ENCODE peak calls at places on chromosomes 3 and 15, in seven cellular contexts. Y is breast epithelium, Z is stomach, A is Panc1, O is HepG2, K is spleen, L is GM23338. R is an unnamed sample. For H3K4me1, the result is how much of the 10 kb centered on the place peaks cover.

GRCh38 chr3:184663756-184664155 is 48.1 kb downstream of the MAGEF1 start:
- DNase-seq in A (no peak), L (no peak), K (no peak), Y (no peak), Z (no peak), O (no peak), R (no peak)

GRCh38 chr3:149371001-149371722 is 6.3 kb downstream of the TM4SF1 start:
- DNase-seq in Z (no peak), K (no peak), Y (no peak), L (peak), O (peak), A (peak), R (no peak)

GRCh38 chr15:60179786-60180391 is 175.8 kb downstream of the FOXB1 start:
- DNase-seq in K (no peak), Y (no peak), Z (no peak), O (peak), A (peak), L (peak), R (no peak)

GRCh38 chr15:65920121-65920520 is 50.8 kb downstream of the RAB11A start:
- DNase-seq in A (no peak), L (no peak), O (no peak), Y (no peak), K (no peak), Z (peak), R (no peak)

GRCh38 chr15:82137261-82137660 is 91.4 kb upstream of the MEX3B start:
- DNase-seq in L (no peak), Z (no peak), K (no peak), O (no peak), Y (no peak), A (no peak), R (no peak)

GRCh38 chr3:5138214-5138981 is 16.3 kb downstream of the ARL8B start:
- DNase-seq in Y (no peak), Z (no peak), K (no peak), O (peak), L (no peak), A (no peak), R (no peak)

GRCh38 chr3:39191103-39191502 is 1.3 kb downstream of the XIRP1 start:
- DNase-seq in A (no peak), K (no peak), Z (no peak), O (no peak), L (no peak), Y (no peak), R (no peak)

GRCh38 chr3:113773381-113773780 is 26.5 kb downstream of the ATP6V1A start:
- DNase-seq in A (no peak), Y (no peak), Z (no peak), K (no peak), L (no peak), O (no peak), R (no peak)

GRCh38 chr3:13822042-13822441 is 57.8 kb downstream of the WNT7A start:
- DNase-seq in L (no peak), A (no peak), O (no peak), K (peak), Y (no peak), Z (no peak), R (no peak)

GRCh38 chr15:84822774-84823579 is 5.8 kb downstream of the ALPK3 start:
- DNase-seq in Z (no peak), A (no peak), O (no peak), Y (no peak), K (peak), L (no peak), R (no peak)

GRCh38 chr3:115788921-115789470 is 165.7 kb downstream of the GAP43 start:
- DNase-seq in A (no peak), L (no peak), O (peak), Z (no peak), K (no peak), Y (no peak), R (no peak)

GRCh38 chr3:161081675-161082462 is 23.3 kb downstream of the B3GALNT1 start:
- DNase-seq in L (no peak), O (no peak), K (no peak), A (no peak), Z (no peak), Y (no peak), R (no peak)

GRCh38 chr3:23312866-23313265 is 109.7 kb downstream of the UBE2E2 start:
- DNase-seq in Z (no peak), L (no peak), K (no peak), O (no peak), Y (no peak), A (no peak), R (no peak)

GRCh38 chr3:66565301-66565700 is 64.5 kb upstream of the LRIG1 start:
- DNase-seq in A (no peak), O (no peak), L (no peak), Z (no peak), K (no peak), Y (no peak), R (no peak)

GRCh38 chr3:71444028-71444860 is 139.3 kb downstream of the FOXP1 start:
- DNase-seq in O (no peak), L (no peak), A (no peak), Z (peak), Y (peak), K (peak), R (no peak)

GRCh38 chr3:126934991-126935390 is 47.9 kb upstream of the PLXNA1 start:
- DNase-seq in O (no peak), Z (no peak), Y (no peak), K (peak), A (no peak), L (no peak), R (no peak)

GRCh38 chr3:42556089-42556632 is 25.6 kb downstream of the SEC22C start:
- DNase-seq in L (no peak), Z (no peak), Y (no peak), A (no peak), O (no peak), K (no peak), R (no peak)

GRCh38 chr3:49910409-49911123 is 6.9 kb upstream of the MST1R start:
- DNase-seq in O (no peak), L (peak), Y (no peak), A (no peak), Z (no peak), K (no peak), R (peak)

GRCh38 chr3:157263027-157263426 is 103.1 kb upstream of the CCNL1 start:
- DNase-seq in Z (no peak), O (no peak), A (no peak), L (no peak), Y (no peak), K (no peak), R (no peak)

GRCh38 chr3:50632450-50632849 is 15.5 kb downstream of the MAPKAPK3 start:
- DNase-seq in L (no peak), A (no peak), O (no peak), Z (no peak), K (no peak), Y (no peak), R (no peak)

GRCh38 chr3:188583476-188584161 is 429.7 kb downstream of the LPP start:
- DNase-seq in K (no peak), O (no peak), A (no peak), L (no peak), Z (no peak), Y (no peak), R (no peak)

GRCh38 chr15:78925076-78925624 is 19.7 kb downstream of the CTSH start:
- DNase-seq in A (no peak), K (peak), L (no peak), O (no peak), Z (no peak), Y (no peak), R (no peak)

GRCh38 chr15:56052389-56053045 is 59.1 kb upstream of the NEDD4 start:
- DNase-seq in L (peak), O (peak), Z (no peak), K (no peak), A (peak), Y (no peak), R (no peak)

GRCh38 chr3:195172285-195172684 is 98.7 kb downstream of the XXYLT1 start:
- DNase-seq in Y (no peak), O (no peak), Z (no peak), K (no peak), A (no peak), L (no peak), R (no peak)

GRCh38 chr3:152298393-152299242 is 29.9 kb downstream of the MBNL1 start:
- DNase-seq in Y (no peak), L (no peak), Z (peak), K (no peak), A (peak), O (peak), R (no peak)
- TF ChIP-seq POLR2AphosphoS5 in Y (peak), L (no peak), Z (peak), K (peak), A (peak), O (no peak), R (peak)

GRCh38 chr15:58524247-58524646 is 92.5 kb downstream of the LIPC start:
- DNase-seq in A (no peak), K (no peak), Y (no peak), Z (no peak), L (no peak), O (peak), R (no peak)
- H3K4me1 ChIP-seq in A (under half), K (under half), Y (under half), Z (under half), L (under half), O (half or more), R (under half)

DNA sequence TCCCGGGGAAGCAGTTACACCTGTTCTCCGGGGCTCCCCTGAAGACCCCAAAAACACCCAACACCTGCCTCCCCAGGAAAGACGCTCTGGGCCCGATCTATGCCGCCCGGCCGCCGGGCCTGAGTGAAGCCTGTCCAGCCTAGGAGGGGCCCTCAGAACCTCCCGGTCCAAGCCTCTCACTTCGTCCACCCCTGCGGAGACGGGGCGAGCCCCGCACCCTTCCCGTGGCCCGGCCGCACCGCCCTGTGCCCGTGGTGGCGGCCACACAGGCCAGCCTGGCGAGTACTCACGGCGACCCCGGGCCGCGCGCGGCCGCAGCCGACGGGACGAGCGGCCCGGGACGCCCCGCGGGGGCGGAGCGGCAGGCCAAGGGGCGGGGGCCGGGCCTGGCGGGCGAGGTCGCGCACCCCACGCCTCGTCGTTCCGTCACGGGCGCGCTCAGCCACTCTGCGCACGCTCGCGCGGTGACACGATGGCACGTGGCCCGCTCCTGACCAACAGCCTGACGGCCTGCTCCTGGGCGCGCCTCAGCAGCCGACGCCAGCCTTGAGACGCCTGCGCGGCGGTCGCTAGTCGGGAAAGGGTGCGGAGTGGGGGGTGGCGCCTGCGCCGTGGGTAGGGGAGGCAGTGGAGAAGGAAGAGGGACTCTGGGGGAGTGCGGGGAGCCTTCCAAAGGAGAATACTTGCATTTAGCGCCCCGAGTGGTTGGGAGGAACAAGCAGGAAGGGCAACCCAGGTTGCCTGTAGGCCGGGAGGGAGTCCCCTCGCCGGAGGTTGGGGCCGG is at the start of gene PARP6:
- DNase-seq in Z (peak), Y (peak), O (no peak), A (peak), L (peak), K (peak), R (peak)
- TF ChIP-seq POLR2AphosphoS5 in Z (peak), Y (peak), O (no peak), A (peak), L (peak), K (peak), R (peak)

GRCh38 chr15:74589826-74590225 is 25.8 kb upstream of the CLK3 start:
- DNase-seq in K (peak), L (no peak), Z (no peak), A (no peak), O (no peak), Y (no peak), R (no peak)

GRCh38 chr15:74584779-74585178 is 30.9 kb upstream of the CLK3 start:
- DNase-seq in L (no peak), Y (no peak), O (no peak), A (no peak), K (peak), Z (no peak), R (no peak)

GRCh38 chr15:74585857-74586256 is 29.8 kb upstream of the CLK3 start:
- DNase-seq in Z (no peak), Y (no peak), L (no peak), A (no peak), O (no peak), K (peak), R (no peak)

GRCh38 chr15:74584204-74584603 is 31.4 kb upstream of the CLK3 start:
- DNase-seq in A (no peak), L (no peak), K (peak), O (no peak), Y (no peak), Z (no peak), R (no peak)

GRCh38 chr15:74587924-74588323 is 27.7 kb upstream of the CLK3 start:
- DNase-seq in L (no peak), Z (no peak), K (peak), O (no peak), A (no peak), Y (no peak), R (no peak)
- H3K4me1 ChIP-seq in L (under half), Z (under half), K (under half), O (under half), A (under half), Y (under half), R (under half)

GRCh38 chr3:129025108-129025507 is 24.0 kb downstream of the EFCC1 start:
- DNase-seq in L (no peak), Y (no peak), Z (no peak), A (no peak), K (peak), O (no peak), R (no peak)

GRCh38 chr3:129028866-129029265 is 27.8 kb downstream of the EFCC1 start:
- DNase-seq in Z (no peak), A (no peak), Y (no peak), O (no peak), L (no peak), K (no peak), R (no peak)

GRCh38 chr3:129027544-129027880 is 26.4 kb downstream of the EFCC1 start:
- DNase-seq in A (no peak), O (no peak), Z (no peak), K (no peak), Y (no peak), L (no peak), R (no peak)

GRCh38 chr3:129025691-129026435 is 24.8 kb downstream of the EFCC1 start:
- DNase-seq in Y (no peak), L (no peak), Z (no peak), K (no peak), A (no peak), O (no peak), R (no peak)

DNA sequence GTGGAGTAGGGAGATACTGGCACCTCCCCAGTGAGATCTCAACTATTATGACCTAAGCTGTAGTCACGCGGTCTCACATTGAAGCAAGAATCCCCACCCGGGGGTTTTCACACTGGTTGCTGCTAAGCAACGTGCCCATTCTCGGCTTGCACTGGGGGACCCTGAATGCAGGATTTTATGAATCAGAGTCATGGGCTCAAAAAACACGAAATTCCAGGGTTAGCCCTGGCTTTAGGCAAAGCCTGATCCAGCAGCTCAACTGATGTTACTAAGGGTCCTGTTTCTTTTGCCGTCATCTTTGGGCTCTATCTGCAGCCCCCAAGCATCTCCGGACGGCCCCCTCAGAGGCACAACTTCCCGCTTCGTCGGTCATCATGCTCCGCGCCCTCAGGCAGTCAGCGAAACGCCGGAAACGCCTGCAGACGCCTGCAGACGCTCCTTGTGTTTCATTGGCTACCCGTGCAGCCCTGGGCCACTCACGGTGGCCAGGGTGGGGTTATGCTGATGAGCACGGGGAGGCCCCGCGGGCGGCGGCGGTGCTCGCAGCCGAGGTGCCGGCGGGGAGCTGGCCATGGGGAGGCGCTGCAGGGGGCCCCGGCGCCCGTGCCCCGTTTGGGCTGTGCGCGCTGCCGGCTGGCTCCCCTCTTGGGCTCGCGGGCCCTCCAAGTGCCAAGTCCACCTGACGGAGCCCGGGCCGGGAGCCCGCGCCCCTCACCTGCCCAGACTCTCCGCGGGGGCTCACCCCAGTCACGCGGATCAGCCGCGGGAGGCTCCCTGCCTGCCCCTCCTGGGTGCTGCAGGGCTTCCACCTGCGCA is 25.8 kb downstream of the EFCC1 start:
- DNase-seq in O (peak), Y (peak), L (peak), K (peak), A (peak), Z (peak), R (peak)
- TF ChIP-seq POLR2AphosphoS5 in O (no peak), Y (no peak), L (peak), K (peak), A (peak), Z (peak), R (peak)

GRCh38 chr3:46960081-46960701 is 16.4 kb downstream of the CCDC12 start:
- DNase-seq in Y (no peak), A (no peak), K (peak), Z (no peak), L (peak), O (no peak), R (no peak)

GRCh38 chr3:46965151-46965550 is 11.4 kb downstream of the CCDC12 start:
- DNase-seq in Z (no peak), Y (no peak), K (peak), A (no peak), O (no peak), L (no peak), R (peak)

GRCh38 chr3:46962990-46963389 is 13.6 kb downstream of the CCDC12 start:
- DNase-seq in L (no peak), K (no peak), Y (no peak), A (no peak), O (no peak), Z (no peak), R (peak)

GRCh38 chr3:46960801-46961200 is 15.7 kb downstream of the CCDC12 start:
- DNase-seq in A (no peak), Y (no peak), K (peak), O (no peak), Z (no peak), L (no peak), R (no peak)

GRCh38 chr3:46962427-46962826 is 14.1 kb downstream of the CCDC12 start:
- DNase-seq in K (no peak), Y (no peak), L (no peak), A (no peak), O (no peak), Z (no peak), R (no peak)
- H3K4me1 ChIP-seq in K (half or more), Y (under half), L (under half), A (under half), O (half or more), Z (half or more), R (half or more)

DNA sequence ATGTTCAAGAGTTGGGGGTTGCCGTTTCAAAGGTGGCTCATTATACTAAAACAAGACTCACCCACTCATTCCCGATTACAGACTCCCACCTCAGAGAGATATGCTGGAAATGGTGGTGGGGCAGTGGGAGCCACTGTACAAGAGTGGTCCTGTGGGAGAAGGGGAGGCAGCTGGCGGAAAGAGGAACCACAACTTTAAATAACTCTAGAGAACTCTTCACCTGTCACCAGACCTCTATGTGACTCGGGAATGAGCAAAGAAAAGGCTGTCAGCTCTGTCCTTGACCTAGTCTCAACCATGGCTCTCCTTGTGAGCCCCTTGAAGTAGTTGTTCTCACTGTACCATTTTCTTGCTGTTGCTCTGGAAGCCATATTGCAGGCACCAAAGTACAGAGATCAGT is 293.8 kb downstream of the CHST2 start:
- DNase-seq in K (no peak), Y (no peak), A (no peak), Z (no peak), L (no peak), O (no peak), R (no peak)
- TF ChIP-seq POLR2AphosphoS5 in K (no peak), Y (no peak), A (no peak), Z (no peak), L (no peak), O (no peak), R (no peak)

GRCh38 chr15:62495670-62496328 is 330.7 kb upstream of the C2CD4B start:
- DNase-seq in K (no peak), O (no peak), Z (peak), Y (no peak), A (no peak), L (no peak), R (no peak)

GRCh38 chr15:62502451-62502850 is 337.4 kb upstream of the C2CD4B start:
- DNase-seq in Z (no peak), Y (no peak), K (no peak), O (no peak), L (no peak), A (no peak), R (no peak)

GRCh38 chr15:62500325-62500724 is 335.2 kb upstream of the C2CD4B start:
- DNase-seq in O (peak), L (no peak), K (no peak), A (no peak), Y (no peak), Z (no peak), R (no peak)

GRCh38 chr15:62497356-62497755 is 332.3 kb upstream of the C2CD4B start:
- DNase-seq in L (no peak), Z (no peak), O (no peak), K (no peak), A (no peak), Y (no peak), R (no peak)

DNA sequence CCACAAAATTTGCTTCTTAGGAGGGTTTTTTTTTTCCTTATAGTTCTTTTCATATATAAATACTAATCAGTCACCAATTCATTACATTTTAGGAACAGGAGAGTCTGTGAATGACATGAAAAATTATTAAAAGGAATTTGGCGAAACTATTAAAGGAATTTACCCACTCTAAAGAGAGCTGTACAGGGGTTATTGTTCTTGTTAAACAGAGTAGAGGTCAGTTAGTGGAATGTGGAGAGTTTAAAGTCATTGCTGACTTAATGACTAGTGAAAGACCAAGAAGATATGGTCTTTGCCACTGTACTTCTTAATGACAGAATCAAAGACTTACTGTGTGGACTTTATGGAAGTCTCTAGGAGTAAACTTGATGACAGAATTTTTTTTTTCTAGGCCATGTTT is 333.6 kb upstream of the C2CD4B start:
- DNase-seq in A (no peak), O (peak), Y (no peak), Z (no peak), L (no peak), K (no peak), R (no peak)
- H3K4me1 ChIP-seq in A (under half), O (half or more), Y (under half), Z (under half), L (under half), K (under half), R (under half)

R was measured in upper lobe of left lung.